ENCODE peak calls at places on chromosomes 5 and 9, in four cellular contexts. C, W, E and T are unnamed samples.

GRCh38 chr9:107929439-107929838 is 439.9 kb upstream of the KLF4 start:
- DNase-seq in E (peak; percentile 33), C (peak; percentile 53), W (peak; percentile 70), T (peak; percentile 54)

GRCh38 chr5:123266365-123266764 is 156.8 kb downstream of the CEP120 start:
- DNase-seq in C (no peak), E (no peak), W (no peak), T (no peak)

GRCh38 chr9:105439428-105439827 is 8.4 kb upstream of the FSD1L start:
- DNase-seq in W (no peak), E (no peak), C (no peak), T (no peak)

GRCh38 chr5:134506054-134507039 is 19.1 kb upstream of the JADE2 start:
- DNase-seq in C (peak; percentile 71), W (peak; percentile 79), E (peak; percentile 94), T (peak; percentile 82)

GRCh38 chr9:99377790-99378775 is 156.0 kb downstream of the SEC61B start:
- DNase-seq in W (no peak), C (no peak), E (no peak), T (no peak)

GRCh38 chr9:129138144-129138462 is 26.9 kb downstream of the PTPA start:
- DNase-seq in C (no peak), W (no peak), E (no peak), T (no peak)

GRCh38 chr9:137445930-137446431 is 4.8 kb upstream of the ENTPD8 start:
- DNase-seq in C (peak; percentile 14), E (no peak), W (no peak), T (peak; percentile 10)

GRCh38 chr9:71446499-71447411 is 321.6 kb downstream of the CEMIP2 start:
- DNase-seq in W (no peak), C (peak; percentile 12), E (peak; percentile 33), T (peak; percentile 21)

GRCh38 chr9:77848897-77849296 is 182.7 kb downstream of the GNAQ start:
- DNase-seq in W (peak; percentile 30), E (peak; percentile 24), C (peak; percentile 69), T (peak; percentile 23)

GRCh38 chr9:81145331-81145963 is 543.9 kb downstream of the TLE1 start:
- DNase-seq in C (no peak), W (no peak), E (no peak), T (no peak)

GRCh38 chr9:4815381-4815956 is 22.7 kb downstream of the RCL1 start:
- DNase-seq in C (no peak), W (no peak), E (no peak), T (no peak)

GRCh38 chr9:77063645-77064285 is 44.3 kb downstream of the FOXB2 start:
- DNase-seq in C (no peak), W (no peak), E (no peak), T (no peak)

GRCh38 chr5:18314192-18314778 is 680.0 kb downstream of the TAF11L14 start:
- DNase-seq in C (no peak), W (no peak), E (no peak), T (no peak)

GRCh38 chr5:169089343-169089742 is 211.6 kb downstream of the SLIT3 start:
- DNase-seq in C (no peak), E (no peak), W (no peak), T (no peak)

GRCh38 chr9:102049586-102050246 is 311.3 kb upstream of the GRIN3A start:
- DNase-seq in C (no peak), E (no peak), W (no peak), T (no peak)

GRCh38 chr9:131361202-131361833 is 32.6 kb upstream of the PRRC2B start:
- DNase-seq in E (no peak), W (no peak), C (no peak), T (no peak)

GRCh38 chr9:91948423-91949292 is 1.4 kb downstream of the ROR2 start:
- DNase-seq in C (peak; percentile 31), W (peak; percentile 25), E (peak; percentile 33), T (peak; percentile 26)

GRCh38 chr5:124790261-124790894 is 43.9 kb upstream of the ZNF608 start:
- DNase-seq in C (no peak), W (no peak), E (no peak), T (no peak)

GRCh38 chr9:137820161-137820855 is 57.3 kb upstream of the CACNA1B start:
- DNase-seq in C (no peak), W (no peak), E (no peak), T (no peak)

GRCh38 chr9:33170464-33171156 is 3.5 kb upstream of the B4GALT1 start:
- DNase-seq in E (peak; percentile 45), W (peak; percentile 68), C (peak; percentile 70), T (peak; percentile 64)

GRCh38 chr5:137945825-137946224 is 56.6 kb downstream of the PKD2L2 start:
- DNase-seq in E (no peak), W (no peak), C (no peak), T (no peak)

GRCh38 chr5:167555771-167556170 is 735.7 kb upstream of the WWC1 start:
- DNase-seq in C (no peak), E (no peak), W (no peak), T (no peak)

DNA sequence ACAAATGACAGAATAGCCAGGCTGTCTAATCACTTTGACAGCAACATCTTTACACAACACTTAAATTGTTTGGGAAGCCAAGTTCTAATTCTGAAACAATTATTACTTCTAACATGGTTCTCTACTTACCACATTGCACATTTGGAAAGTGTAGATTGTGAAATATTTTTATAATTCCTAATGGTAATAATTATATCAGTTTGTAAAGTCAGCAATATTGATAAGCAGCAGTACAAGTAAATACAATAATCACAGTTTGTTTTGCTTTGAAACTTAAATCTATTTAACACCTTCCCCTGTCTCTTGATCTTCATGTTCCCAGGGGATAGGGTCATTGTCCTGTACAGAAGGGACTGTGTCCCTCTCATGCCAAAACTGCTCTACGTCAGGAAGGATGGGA is 1.4 kb downstream of the GPR151 start:
- DNase-seq in W (no peak), C (no peak), E (no peak), T (no peak)
- H3K4me1 ChIP-seq in W (no peaks in the 10 kb centered on the region), C (no peaks in the 10 kb centered on the region), E (no peaks in the 10 kb centered on the region), T (no peaks in the 10 kb centered on the region)

GRCh38 chr5:38506302-38506701 is 50.1 kb downstream of the LIFR start:
- DNase-seq in C (no peak), E (no peak), W (no peak), T (no peak)
- TF ChIP-seq CTCF in C (no peak), E (no peak), W (no peak), T (no peak)

GRCh38 chr5:140222416-140222815 is 47.4 kb downstream of the CYSTM1 start:
- DNase-seq in E (no peak), W (no peak), C (no peak), T (no peak)

GRCh38 chr5:140221697-140222223 is 46.8 kb downstream of the CYSTM1 start:
- DNase-seq in E (no peak), C (peak; percentile 60), W (no peak), T (no peak)

GRCh38 chr5:140220698-140221064 is 45.7 kb downstream of the CYSTM1 start:
- DNase-seq in W (no peak), C (peak; percentile 63), E (no peak), T (no peak)

GRCh38 chr5:140219068-140219971 is 44.3 kb downstream of the CYSTM1 start:
- DNase-seq in E (peak; percentile 72), W (no peak), C (no peak), T (no peak)

DNA sequence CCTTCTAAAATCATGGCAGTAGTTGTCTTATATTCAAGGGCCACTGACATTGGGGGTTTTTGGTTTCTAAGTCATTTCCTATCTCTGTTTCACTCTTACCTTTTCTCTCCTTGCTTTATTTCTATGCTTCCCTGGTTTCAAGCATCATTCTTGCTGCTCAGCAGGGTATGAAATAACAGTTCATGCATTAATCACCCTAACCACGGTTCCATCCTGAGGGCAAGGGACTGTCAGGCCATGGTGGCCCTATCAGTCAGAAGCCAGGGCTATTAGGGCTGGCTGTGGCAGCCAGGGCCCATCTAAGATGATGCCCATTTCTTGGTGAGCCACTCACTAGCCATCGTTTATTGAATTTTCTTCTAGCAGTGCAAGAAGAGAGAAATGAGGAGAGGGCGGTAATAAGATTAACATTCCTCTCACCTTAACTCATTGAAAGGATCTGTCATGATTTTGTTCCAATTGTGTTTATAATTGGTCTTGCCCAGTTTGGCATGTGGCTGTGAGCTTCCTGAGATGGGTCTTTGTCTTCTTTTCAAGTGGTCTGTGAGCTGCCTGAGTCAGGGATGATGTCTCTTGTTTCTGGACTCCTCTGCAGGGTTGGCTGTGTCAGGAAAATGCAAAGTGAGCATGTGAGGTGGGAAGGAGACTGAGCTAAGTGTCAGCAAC is 45.2 kb downstream of the CYSTM1 start:
- DNase-seq in E (no peak), W (no peak), C (no peak), T (no peak)
- H3K4me1 ChIP-seq in E (peaks cover 89% of the 10 kb centered on the region), W (peaks cover 100% of the 10 kb centered on the region), C (peaks cover 94% of the 10 kb centered on the region), T (peaks cover 74% of the 10 kb centered on the region)

GRCh38 chr5:31680528-31680927 is 41.6 kb downstream of the PDZD2 start:
- DNase-seq in C (no peak), W (peak; percentile 78), E (peak; percentile 24), T (peak; percentile 75)
- TF ChIP-seq CTCF in C (no peak), W (peak; percentile 39), E (no peak), T (no peak)

GRCh38 chr5:90015584-90016018 is 394.0 kb downstream of the CETN3 start:
- DNase-seq in W (no peak), C (no peak), E (no peak), T (no peak)
- H3K4me1 ChIP-seq in W (peaks cover 3% of the 10 kb centered on the region), C (no peaks in the 10 kb centered on the region), E (no peaks in the 10 kb centered on the region), T (no peaks in the 10 kb centered on the region)

GRCh38 chr5:52787600-52788504 is at the start of the genes ITGA1 and PELO:
- DNase-seq in W (peak; percentile 67), C (peak; percentile 79), E (peak; percentile 66), T (peak; percentile 72)
- TF ChIP-seq CTCF in W (peak; percentile 63), C (peak; percentile 35), E (peak; percentile 28), T (peak; percentile 43)

DNA sequence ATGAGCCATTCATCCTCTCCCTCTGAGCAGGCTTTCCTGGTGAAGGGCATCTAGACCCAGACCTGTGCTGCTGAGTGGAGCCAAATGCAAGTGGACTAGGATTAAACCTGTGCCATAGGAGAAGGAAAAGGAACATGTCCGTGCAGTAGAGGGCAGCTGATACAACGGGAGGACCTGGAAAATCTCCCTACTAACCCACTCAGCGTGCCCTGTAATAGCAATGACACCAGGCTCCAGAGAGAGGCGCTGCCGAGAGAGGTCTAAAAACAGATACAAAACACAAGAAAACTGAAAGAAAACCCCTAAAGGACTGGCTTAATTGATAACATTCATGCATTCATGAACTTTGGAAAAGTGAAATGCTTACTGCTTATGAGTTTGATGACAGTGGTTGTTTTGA is 60.8 kb downstream of the PFDN1 start:
- DNase-seq in C (no peak), W (no peak), E (no peak), T (no peak)
- H3K4me1 ChIP-seq in C (peaks cover 80% of the 10 kb centered on the region), W (peaks cover 88% of the 10 kb centered on the region), E (peaks cover 53% of the 10 kb centered on the region), T (peaks cover 76% of the 10 kb centered on the region)

GRCh38 chr9:110875275-110875674 is 163.0 kb downstream of the LPAR1 start:
- DNase-seq in W (peak; percentile 32), C (peak; percentile 19), E (no peak), T (peak; percentile 35)
- TF ChIP-seq CTCF in W (no peak), C (no peak), E (peak; percentile 19), T (no peak)